ENCODE peak calls at places on chromosomes 1 and 21, in four cellular contexts. U is HCT116, D is K562, Z is HepG2. L is an unnamed sample.

GRCh38 chr1:103180660-103181059 is 72.3 kb upstream of the COL11A1 start:
- DNase-seq in U (no peak), D (no peak), Z (no peak), L (no peak)

GRCh38 chr1:72489801-72490200 is 207.5 kb upstream of the NEGR1 start:
- DNase-seq in U (no peak), D (no peak), Z (no peak), L (no peak)

GRCh38 chr21:38766987-38767722 is 38.6 kb upstream of the ETS2 start:
- DNase-seq in U (no peak), D (no peak), Z (peak), L (no peak)

GRCh38 chr1:179583869-179584268 is 7.8 kb upstream of the TDRD5 start:
- DNase-seq in U (no peak), D (no peak), Z (no peak), L (no peak)

GRCh38 chr1:19504796-19505693 is 19.7 kb upstream of the CAPZB start:
- DNase-seq in U (no peak), D (no peak), Z (no peak), L (no peak)

GRCh38 chr1:203995228-203995627 is 77.7 kb upstream of the SOX13 start:
- DNase-seq in U (no peak), D (no peak), Z (no peak), L (no peak)

GRCh38 chr1:161059293-161059692 is 10.4 kb downstream of the ARHGAP30 start:
- DNase-seq in U (no peak), D (no peak), Z (no peak), L (no peak)

GRCh38 chr1:101198842-101199636 is 37.8 kb upstream of the S1PR1 start:
- DNase-seq in U (no peak), D (peak), Z (no peak), L (no peak)

GRCh38 chr1:186775881-186776560 is 52.7 kb upstream of the PLA2G4A start:
- DNase-seq in U (no peak), D (no peak), Z (no peak), L (no peak)

GRCh38 chr21:42373181-42373907 is 7.0 kb upstream of the TFF1 start:
- DNase-seq in U (no peak), D (peak), Z (no peak), L (no peak)

GRCh38 chr21:44919111-44919912 is 1.4 kb downstream of the ITGB2 start:
- DNase-seq in U (no peak), D (no peak), Z (no peak), L (no peak)

GRCh38 chr1:176205322-176205914 is 1.7 kb downstream of the COP1 start:
- DNase-seq in U (no peak), D (no peak), Z (no peak), L (no peak)

GRCh38 chr1:171446396-171446795 is 38.9 kb upstream of the PRRC2C start:
- DNase-seq in U (no peak), D (no peak), Z (no peak), L (no peak)

GRCh38 chr1:181104790-181105133 is 16.3 kb downstream of the IER5 start:
- DNase-seq in U (no peak), D (peak), Z (peak), L (no peak)

GRCh38 chr21:37557261-37557950 is 190.8 kb downstream of the DYRK1A start:
- DNase-seq in U (no peak), D (no peak), Z (peak), L (no peak)

GRCh38 chr1:38512024-38512623 is 347.4 kb downstream of the RRAGC start:
- DNase-seq in U (no peak), D (no peak), Z (no peak), L (no peak)

GRCh38 chr1:203704120-203704519 is 60.9 kb upstream of the LAX1 start:
- DNase-seq in U (no peak), D (no peak), Z (no peak), L (no peak)

GRCh38 chr1:77562596-77563154 is 119.8 kb downstream of the ZZZ3 start:
- DNase-seq in U (no peak), D (no peak), Z (no peak), L (no peak)

GRCh38 chr1:212512731-212513559 is 80.2 kb downstream of the NENF start:
- DNase-seq in U (peak), D (no peak), Z (no peak), L (no peak)

GRCh38 chr1:74107394-74107793 is 90.6 kb downstream of the LRRIQ3 start:
- DNase-seq in U (no peak), D (no peak), Z (no peak), L (no peak)

GRCh38 chr1:150221552-150221951 is 14.4 kb downstream of the ANP32E start:
- DNase-seq in U (peak), D (no peak), Z (no peak), L (no peak)

GRCh38 chr1:40258445-40258769 is 371 bp downstream of the ZMPSTE24 start:
- DNase-seq in U (no peak), D (peak), Z (peak), L (no peak)

GRCh38 chr1:30684881-30685795 is 38.2 kb downstream of the MATN1 start:
- DNase-seq in U (peak), D (peak), Z (peak), L (peak)

GRCh38 chr1:97929874-97930465 is 9.1 kb upstream of the DPYD start:
- DNase-seq in U (no peak), D (no peak), Z (no peak), L (no peak)

GRCh38 chr1:32508751-32509140 is 30.5 kb upstream of the ZBTB8A start:
- DNase-seq in U (no peak), D (no peak), Z (no peak), L (no peak)

GRCh38 chr1:187326554-187326953 is 497.8 kb downstream of the PLA2G4A start:
- DNase-seq in U (no peak), D (no peak), Z (no peak), L (no peak)

GRCh38 chr1:201719812-201720521 is 109.0 kb upstream of the IPO9 start:
- DNase-seq in U (no peak), D (no peak), Z (no peak), L (no peak)

GRCh38 chr1:175254190-175254589 is 61.6 kb upstream of the KIAA0040 start:
- DNase-seq in U (no peak), D (no peak), Z (no peak), L (no peak)

GRCh38 chr1:75785964-75786853 is at the start of gene RABGGTB:
- DNase-seq in U (peak), D (peak), Z (peak), L (peak)

GRCh38 chr1:66852870-66853269 is 51.8 kb upstream of the INSL5 start:
- DNase-seq in U (no peak), D (no peak), Z (no peak), L (no peak)

GRCh38 chr1:228182296-228183030 is 16.9 kb downstream of the IBA57 start:
- DNase-seq in U (no peak), D (no peak), Z (no peak), L (no peak)

GRCh38 chr1:13664451-13664850 is 35.5 kb upstream of the PRDM2 start:
- DNase-seq in U (no peak), D (no peak), Z (no peak), L (no peak)

GRCh38 chr1:116504308-116505156 is 66.3 kb downstream of the CD58 start:
- DNase-seq in U (no peak), D (peak), Z (no peak), L (no peak)

GRCh38 chr21:42187976-42188653 is 30.8 kb upstream of the ABCG1 start:
- DNase-seq in U (no peak), D (no peak), Z (no peak), L (no peak)

GRCh38 chr1:89633103-89633744 is at the start of gene LRRC8C:
- DNase-seq in U (peak), D (peak), Z (no peak), L (no peak)
- TF ChIP-seq FOSL1 in U (no peak), D (no peak), Z (no peak), L (no peak)

GRCh38 chr21:16310191-16310590 is 580.4 kb downstream of the USP25 start:
- DNase-seq in U (no peak), D (no peak), Z (no peak), L (no peak)

GRCh38 chr21:16318651-16319300 is 589.0 kb downstream of the USP25 start:
- DNase-seq in U (no peak), D (no peak), Z (no peak), L (no peak)

GRCh38 chr21:16309250-16309971 is 579.6 kb downstream of the USP25 start:
- DNase-seq in U (no peak), D (no peak), Z (no peak), L (no peak)

GRCh38 chr21:16320110-16320509 is 590.3 kb downstream of the USP25 start:
- DNase-seq in U (no peak), D (no peak), Z (no peak), L (no peak)

DNA sequence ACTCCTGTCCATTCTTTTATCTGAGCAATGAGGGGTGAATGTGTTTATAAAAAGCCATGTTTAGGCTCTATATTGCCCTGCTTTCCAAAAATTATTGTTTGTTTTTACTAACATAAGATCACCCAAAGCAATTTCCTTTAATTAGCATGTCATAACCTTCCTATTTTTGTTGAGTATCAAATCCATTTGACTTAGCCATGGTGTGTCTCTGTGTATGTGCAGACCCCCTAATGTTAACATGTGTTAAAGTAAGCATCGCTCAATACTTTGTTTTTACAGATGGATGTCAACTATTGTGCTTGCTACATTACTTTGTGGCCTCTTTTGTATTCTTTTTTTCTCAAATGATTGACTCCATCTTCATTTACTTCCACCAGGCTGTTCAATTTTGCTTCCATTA is 585.4 kb downstream of the USP25 start:
- DNase-seq in U (no peak), D (no peak), Z (no peak), L (no peak)
- TF ChIP-seq FOSL1 in U (no peak), D (no peak), Z (no peak), L (no peak)

DNA sequence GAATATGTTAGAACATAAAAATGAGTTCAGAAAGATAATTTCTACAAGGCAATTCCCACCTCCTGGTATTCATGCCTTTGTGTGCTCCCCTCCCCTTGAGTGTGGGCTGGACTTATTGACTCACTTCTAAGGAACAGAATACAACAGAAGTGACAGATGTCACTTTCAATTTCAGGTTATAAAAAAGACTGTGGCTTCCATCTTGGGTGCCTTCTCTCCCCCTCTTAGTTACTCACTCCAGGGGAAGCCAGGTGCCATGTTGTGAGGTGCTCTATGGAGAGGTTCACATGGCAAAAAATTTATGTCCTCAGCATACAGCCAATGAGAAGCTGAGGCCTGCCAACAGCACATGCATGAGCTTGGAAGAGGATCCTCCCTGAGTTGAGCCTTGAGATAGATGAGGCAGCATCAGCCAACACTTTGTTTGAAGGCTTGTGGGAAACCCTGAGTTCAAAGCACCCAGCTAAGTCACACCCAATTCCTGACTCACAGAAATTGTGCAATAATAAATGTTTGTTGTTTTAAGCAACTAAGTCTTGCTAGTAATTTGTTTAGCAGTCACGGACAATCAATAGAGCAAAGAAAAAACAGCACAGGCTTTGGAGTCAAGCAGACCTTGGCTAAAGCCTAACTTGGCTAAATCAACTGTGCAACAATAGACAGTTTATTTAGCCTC is 73.5 kb upstream of the NGF start:
- DNase-seq in U (peak), D (no peak), Z (no peak), L (no peak)
- TF ChIP-seq FOSL1 in U (no peak), D (no peak), Z (no peak), L (no peak)

GRCh38 chr1:231610392-231610791 is 16.2 kb upstream of the DISC1 start:
- DNase-seq in U (no peak), D (no peak), Z (no peak), L (no peak)

GRCh38 chr1:231613419-231614349 is 12.9 kb upstream of the DISC1 start:
- DNase-seq in U (no peak), D (no peak), Z (no peak), L (no peak)

GRCh38 chr1:231611111-231611510 is 15.5 kb upstream of the DISC1 start:
- DNase-seq in U (no peak), D (no peak), Z (no peak), L (no peak)

GRCh38 chr1:231612393-231613089 is 14.0 kb upstream of the DISC1 start:
- DNase-seq in U (no peak), D (no peak), Z (no peak), L (no peak)

DNA sequence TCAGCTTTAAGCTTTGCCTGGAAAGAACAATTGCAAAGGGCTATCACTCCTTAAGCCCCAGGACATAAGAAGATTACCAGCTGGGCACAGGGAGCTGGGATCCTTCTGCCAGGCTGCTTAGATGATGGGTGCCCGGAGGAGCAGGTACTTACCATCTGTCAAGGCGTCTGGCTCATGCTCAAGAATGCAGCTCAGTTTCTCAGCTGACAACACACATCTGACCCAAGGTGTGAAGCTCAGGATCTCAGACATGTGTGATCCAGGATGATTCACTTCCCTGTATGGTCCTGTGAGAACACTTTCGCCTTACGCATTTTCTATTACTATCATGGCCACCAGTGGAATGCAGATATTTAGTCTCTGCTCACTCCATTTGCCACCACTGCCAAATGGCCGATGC is 14.7 kb upstream of the DISC1 start:
- DNase-seq in U (no peak), D (no peak), Z (no peak), L (no peak)
- TF ChIP-seq FOSL1 in U (no peak), D (no peak), Z (no peak), L (no peak)

GRCh38 chr21:34743285-34743684 is 74.5 kb downstream of the CLIC6 start:
- DNase-seq in U (no peak), D (no peak), Z (no peak), L (no peak)
- TF ChIP-seq FOSL1 in U (no peak), D (no peak), Z (no peak), L (no peak)

DNA sequence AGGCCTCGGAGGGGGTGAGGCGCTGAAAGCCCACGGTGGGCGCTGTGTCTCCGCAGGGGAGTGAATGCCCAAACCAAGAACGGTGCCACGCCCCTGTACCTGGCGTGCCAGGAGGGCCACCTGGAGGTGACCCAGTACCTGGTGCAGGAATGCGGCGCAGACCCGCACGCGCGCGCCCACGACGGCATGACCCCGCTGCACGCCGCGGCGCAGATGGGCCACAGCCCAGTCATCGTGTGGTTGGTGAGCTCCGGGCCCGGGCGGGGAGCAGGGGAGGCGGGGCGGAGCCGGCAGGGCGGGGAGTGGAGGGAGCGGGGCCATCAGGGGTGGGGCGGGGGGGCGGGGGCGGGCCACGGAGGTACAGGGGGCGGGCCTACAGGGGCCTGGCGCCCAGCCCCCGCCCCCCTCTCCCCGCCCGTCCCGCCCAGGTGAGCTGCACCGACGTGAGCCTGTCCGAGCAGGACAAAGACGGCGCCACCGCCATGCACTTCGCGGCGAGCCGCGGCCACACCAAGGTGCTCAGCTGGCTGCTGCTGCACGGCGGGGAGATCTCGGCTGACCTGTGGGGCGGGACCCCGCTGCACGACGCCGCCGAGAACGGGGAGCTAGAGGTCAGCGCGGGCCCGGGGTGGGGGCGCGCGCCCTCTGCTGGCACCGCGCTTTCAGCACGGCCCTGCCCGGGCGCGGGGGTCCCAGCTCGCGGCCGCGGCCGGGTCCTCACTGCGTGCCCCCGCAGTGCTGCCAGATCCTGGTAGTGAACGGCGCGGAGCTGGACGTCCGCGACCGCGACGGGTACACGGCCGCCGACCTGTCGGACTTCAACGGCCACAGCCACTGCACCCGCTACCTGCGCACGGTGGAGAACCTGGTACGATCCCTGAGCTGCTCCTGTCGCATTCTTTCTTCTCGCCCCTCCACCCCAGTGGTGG is 15.9 kb downstream of the ESPN start:
- DNase-seq in U (no peak), D (peak), Z (peak), L (no peak)
- TF ChIP-seq FOSL1 in U (no peak), D (no peak), Z (no peak), L (no peak)

DNA sequence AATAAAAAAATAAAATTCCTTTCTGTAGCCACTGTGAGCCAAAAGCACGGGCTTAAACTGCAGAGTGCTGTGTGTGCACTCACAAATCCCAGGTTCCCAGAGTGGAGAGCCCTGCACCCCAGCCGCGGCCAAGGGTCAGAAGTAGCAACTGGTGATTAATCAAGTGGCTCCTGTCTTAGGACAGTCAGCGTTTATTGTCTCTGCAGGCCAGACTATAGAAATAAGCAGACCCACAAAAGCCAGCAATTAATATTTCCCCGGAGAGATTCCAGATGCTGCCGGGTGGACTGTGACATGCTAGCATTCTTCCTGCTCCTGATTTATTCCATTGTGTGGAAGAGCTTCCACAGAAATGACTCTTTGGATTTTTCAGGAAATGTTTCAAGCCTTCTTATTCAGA is 412.2 kb downstream of the KIF26B start:
- DNase-seq in U (no peak), D (no peak), Z (no peak), L (no peak)
- TF ChIP-seq FOSL1 in U (no peak), D (no peak), Z (no peak), L (no peak)

GRCh38 chr1:16215882-16216753 is 3.7 kb upstream of the ARHGEF19 start:
- DNase-seq in U (peak), D (peak), Z (peak), L (peak)
- TF ChIP-seq FOSL1 in U (no peak), D (no peak), Z (no peak), L (no peak)

DNA sequence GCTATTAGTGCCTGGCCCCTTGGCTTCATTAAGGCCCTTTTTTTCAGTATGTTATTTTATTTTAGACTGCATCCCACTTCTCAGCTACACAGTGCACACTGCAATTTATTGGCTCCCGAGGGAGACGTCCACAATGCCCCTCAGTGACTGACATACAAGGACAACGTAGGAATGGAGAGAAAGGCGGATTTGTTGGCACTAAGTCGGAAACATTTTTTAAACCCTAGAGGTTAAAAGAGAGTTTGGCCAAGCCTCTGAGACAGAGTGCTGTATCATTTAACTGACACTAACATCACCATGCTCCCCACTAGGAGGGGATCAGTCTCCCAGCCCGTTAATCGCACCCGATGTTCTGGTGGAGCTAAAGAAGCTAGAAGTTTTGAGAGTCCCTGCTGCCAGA is 45.7 kb upstream of the FOXD3 start:
- DNase-seq in U (no peak), D (no peak), Z (no peak), L (no peak)
- TF ChIP-seq FOSL1 in U (no peak), D (no peak), Z (no peak), L (no peak)

L was measured in H1.